ENCODE peak calls at places on chromosomes 6 and 20, in seven cellular contexts. One of them, this sample, is unnamed.

GRCh38 chr6:36283608-36284007 is 13.7 kb downstream of the PNPLA1 start:
- DNase-seq in psoas muscle: no peak
- DNase-seq in right cardiac atrium: no peak
- DNase-seq in AG04450: no peak
- DNase-seq in breast epithelium: no peak
- DNase-seq in heart right ventricle: no peak
- DNase-seq in CD8-positive, alpha-beta memory T cell: no peak
- DNase-seq in this sample: no peak

GRCh38 chr6:104771258-104771832 is 88.4 kb downstream of the HACE1 start:
- DNase-seq in breast epithelium: no peak
- DNase-seq in heart right ventricle: no peak
- DNase-seq in AG04450: no peak
- DNase-seq in CD8-positive, alpha-beta memory T cell: no peak
- DNase-seq in right cardiac atrium: no peak
- DNase-seq in psoas muscle: no peak
- DNase-seq in this sample: no peak

GRCh38 chr6:30556964-30557682 is at the start of gene PRR3:
- DNase-seq in heart right ventricle: peak; percentile 83
- DNase-seq in CD8-positive, alpha-beta memory T cell: peak; percentile 85
- DNase-seq in psoas muscle: peak; percentile 90
- DNase-seq in breast epithelium: peak; percentile 87
- DNase-seq in right cardiac atrium: peak; percentile 93
- DNase-seq in AG04450: peak; percentile 46
- DNase-seq in this sample: peak; percentile 94

GRCh38 chr20:58130574-58130973 is 97.9 kb downstream of the ANKRD60 start:
- DNase-seq in breast epithelium: no peak
- DNase-seq in CD8-positive, alpha-beta memory T cell: no peak
- DNase-seq in AG04450: no peak
- DNase-seq in psoas muscle: no peak
- DNase-seq in right cardiac atrium: no peak
- DNase-seq in heart right ventricle: no peak
- DNase-seq in this sample: peak; percentile 66

GRCh38 chr6:5746392-5747140 is 260.2 kb downstream of the NRN1 start:
- DNase-seq in heart right ventricle: no peak
- DNase-seq in CD8-positive, alpha-beta memory T cell: no peak
- DNase-seq in breast epithelium: no peak
- DNase-seq in psoas muscle: no peak
- DNase-seq in AG04450: no peak
- DNase-seq in right cardiac atrium: no peak
- DNase-seq in this sample: no peak

GRCh38 chr20:39605908-39606307 is 643.8 kb downstream of the DHX35 start:
- DNase-seq in heart right ventricle: no peak
- DNase-seq in CD8-positive, alpha-beta memory T cell: no peak
- DNase-seq in right cardiac atrium: no peak
- DNase-seq in psoas muscle: no peak
- DNase-seq in breast epithelium: no peak
- DNase-seq in AG04450: no peak
- DNase-seq in this sample: no peak

GRCh38 chr6:118100763-118101162 is 193.7 kb downstream of the SLC35F1 start:
- DNase-seq in breast epithelium: no peak
- DNase-seq in CD8-positive, alpha-beta memory T cell: no peak
- DNase-seq in right cardiac atrium: no peak
- DNase-seq in AG04450: no peak
- DNase-seq in heart right ventricle: no peak
- DNase-seq in psoas muscle: no peak
- DNase-seq in this sample: no peak

GRCh38 chr6:53828971-53829697 is 34.3 kb downstream of the LRRC1 start:
- DNase-seq in CD8-positive, alpha-beta memory T cell: no peak
- DNase-seq in breast epithelium: no peak
- DNase-seq in heart right ventricle: no peak
- DNase-seq in AG04450: no peak
- DNase-seq in psoas muscle: no peak
- DNase-seq in right cardiac atrium: no peak
- DNase-seq in this sample: no peak

GRCh38 chr20:29079769-29080690 is 2177.4 kb upstream of the DEFB115 start:
- DNase-seq in heart right ventricle: peak; percentile 51
- DNase-seq in CD8-positive, alpha-beta memory T cell: peak; percentile 47
- DNase-seq in right cardiac atrium: peak; percentile 51
- DNase-seq in psoas muscle: peak; percentile 58
- DNase-seq in breast epithelium: no peak
- DNase-seq in AG04450: no peak
- DNase-seq in this sample: peak; percentile 52

DNA sequence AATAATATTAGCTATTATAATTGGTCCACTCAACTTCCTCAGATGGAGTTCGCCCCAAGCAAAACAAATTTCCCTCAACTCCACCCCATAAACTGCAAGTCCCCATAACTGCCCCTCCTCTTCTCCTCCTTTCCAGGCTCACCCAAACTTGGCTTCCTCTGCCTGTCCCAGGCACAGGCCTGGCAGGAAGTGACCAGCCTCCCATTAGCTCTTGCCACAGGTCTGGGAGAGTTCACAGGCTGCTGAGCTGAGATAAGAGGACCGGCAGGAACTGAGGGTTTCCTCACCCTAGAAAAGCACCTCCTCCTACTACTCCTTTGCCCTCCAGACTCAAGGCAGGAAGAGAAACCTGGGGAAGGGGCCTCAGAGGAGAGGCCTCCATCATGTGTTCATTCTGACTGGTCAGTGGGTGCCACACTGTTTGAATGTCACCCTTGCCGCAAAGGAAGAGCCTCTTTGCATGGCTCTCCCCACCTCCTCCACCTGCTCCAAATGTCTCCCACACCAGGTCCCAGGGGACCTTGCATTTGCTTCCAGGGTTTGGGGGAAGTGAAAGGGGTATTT is 24.5 kb upstream of the SMIM29 start:
- DNase-seq in psoas muscle: peak; percentile 65
- DNase-seq in right cardiac atrium: peak; percentile 80
- DNase-seq in breast epithelium: no peak
- DNase-seq in CD8-positive, alpha-beta memory T cell: no peak
- DNase-seq in AG04450: no peak
- DNase-seq in heart right ventricle: peak; percentile 73
- DNase-seq in this sample: no peak
- H3K4me3 ChIP-seq in psoas muscle: no peak overlapping the region
- H3K4me3 ChIP-seq in right cardiac atrium: no peak overlapping the region
- H3K4me3 ChIP-seq in breast epithelium: no peak overlapping the region
- H3K4me3 ChIP-seq in CD8-positive, alpha-beta memory T cell: no peak overlapping the region
- H3K4me3 ChIP-seq in AG04450: no peak overlapping the region
- H3K4me3 ChIP-seq in heart right ventricle: no peak overlapping the region
- H3K4me3 ChIP-seq in this sample: no peak overlapping the region

GRCh38 chr6:32393660-32394420 is 13.1 kb downstream of the BTNL2 start:
- DNase-seq in AG04450: no peak
- DNase-seq in heart right ventricle: peak; percentile 59
- DNase-seq in CD8-positive, alpha-beta memory T cell: no peak
- DNase-seq in psoas muscle: no peak
- DNase-seq in breast epithelium: no peak
- DNase-seq in right cardiac atrium: peak; percentile 47
- DNase-seq in this sample: no peak
- H3K4me3 ChIP-seq in AG04450: no peak overlapping the region
- H3K4me3 ChIP-seq in heart right ventricle: no peak overlapping the region
- H3K4me3 ChIP-seq in CD8-positive, alpha-beta memory T cell: no peak overlapping the region
- H3K4me3 ChIP-seq in psoas muscle: no peak overlapping the region
- H3K4me3 ChIP-seq in breast epithelium: no peak overlapping the region
- H3K4me3 ChIP-seq in right cardiac atrium: no peak overlapping the region
- H3K4me3 ChIP-seq in this sample: no peak overlapping the region

GRCh38 chr20:51899674-51900073 is 97.4 kb upstream of the SALL4 start:
- DNase-seq in right cardiac atrium: no peak
- DNase-seq in AG04450: no peak
- DNase-seq in CD8-positive, alpha-beta memory T cell: no peak
- DNase-seq in heart right ventricle: no peak
- DNase-seq in breast epithelium: no peak
- DNase-seq in psoas muscle: no peak
- DNase-seq in this sample: no peak
- H3K4me3 ChIP-seq in right cardiac atrium: no peak overlapping the region
- H3K4me3 ChIP-seq in AG04450: no peak overlapping the region
- H3K4me3 ChIP-seq in CD8-positive, alpha-beta memory T cell: no peak overlapping the region
- H3K4me3 ChIP-seq in heart right ventricle: no peak overlapping the region
- H3K4me3 ChIP-seq in breast epithelium: no peak overlapping the region
- H3K4me3 ChIP-seq in psoas muscle: no peak overlapping the region
- H3K4me3 ChIP-seq in this sample: no peak overlapping the region

GRCh38 chr6:100459291-100459690 is 5.4 kb downstream of the SIM1 start:
- DNase-seq in heart right ventricle: no peak
- DNase-seq in breast epithelium: no peak
- DNase-seq in AG04450: no peak
- DNase-seq in psoas muscle: no peak
- DNase-seq in CD8-positive, alpha-beta memory T cell: no peak
- DNase-seq in right cardiac atrium: no peak
- DNase-seq in this sample: no peak

GRCh38 chr6:100461920-100462295 is 2.8 kb downstream of the SIM1 start:
- DNase-seq in breast epithelium: no peak
- DNase-seq in CD8-positive, alpha-beta memory T cell: no peak
- DNase-seq in AG04450: no peak
- DNase-seq in heart right ventricle: no peak
- DNase-seq in right cardiac atrium: no peak
- DNase-seq in psoas muscle: no peak
- DNase-seq in this sample: no peak

GRCh38 chr6:100461273-100461919 is 3.3 kb downstream of the SIM1 start:
- DNase-seq in breast epithelium: no peak
- DNase-seq in psoas muscle: peak; percentile 74
- DNase-seq in AG04450: no peak
- DNase-seq in heart right ventricle: no peak
- DNase-seq in right cardiac atrium: no peak
- DNase-seq in CD8-positive, alpha-beta memory T cell: no peak
- DNase-seq in this sample: no peak

GRCh38 chr6:100462396-100462795 is 2.3 kb downstream of the SIM1 start:
- DNase-seq in right cardiac atrium: no peak
- DNase-seq in psoas muscle: no peak
- DNase-seq in heart right ventricle: no peak
- DNase-seq in AG04450: no peak
- DNase-seq in breast epithelium: no peak
- DNase-seq in CD8-positive, alpha-beta memory T cell: no peak
- DNase-seq in this sample: no peak

DNA sequence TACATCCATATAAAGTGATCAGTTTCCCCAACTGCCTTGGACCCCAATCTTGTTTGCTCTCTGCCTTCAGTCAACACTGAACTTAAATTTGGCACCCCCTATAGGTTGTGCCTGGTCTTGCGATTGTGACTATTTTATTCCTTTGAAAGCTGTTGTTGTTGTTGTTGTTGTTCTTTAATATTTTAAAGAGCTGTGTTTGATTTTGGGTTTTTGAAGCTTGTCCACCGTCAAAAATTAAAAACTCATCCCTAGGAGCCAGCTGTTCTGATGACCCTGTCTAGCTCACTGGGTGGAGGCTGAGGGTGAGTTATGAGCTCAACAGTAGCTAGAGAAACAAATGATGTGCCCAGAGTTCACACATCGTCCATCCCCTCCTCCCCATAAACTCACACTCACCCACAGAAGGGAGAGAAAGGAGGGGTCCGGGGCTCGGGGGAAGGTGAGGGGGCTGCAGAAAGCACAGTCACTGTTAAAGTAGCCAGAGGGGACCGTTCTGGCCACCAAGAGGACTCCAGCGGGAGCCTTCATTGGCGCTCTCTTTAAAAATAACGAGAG is 4.0 kb downstream of the SIM1 start:
- DNase-seq in heart right ventricle: no peak
- DNase-seq in right cardiac atrium: no peak
- DNase-seq in CD8-positive, alpha-beta memory T cell: no peak
- DNase-seq in psoas muscle: no peak
- DNase-seq in breast epithelium: no peak
- DNase-seq in AG04450: no peak
- DNase-seq in this sample: no peak
- H3K4me3 ChIP-seq in heart right ventricle: no peak overlapping the region
- H3K4me3 ChIP-seq in right cardiac atrium: no peak overlapping the region
- H3K4me3 ChIP-seq in CD8-positive, alpha-beta memory T cell: no peak overlapping the region
- H3K4me3 ChIP-seq in psoas muscle: peak overlapping the region; percentile 84
- H3K4me3 ChIP-seq in breast epithelium: peak overlapping the region; percentile 24
- H3K4me3 ChIP-seq in AG04450: no peak overlapping the region
- H3K4me3 ChIP-seq in this sample: no peak overlapping the region

GRCh38 chr6:3844097-3844463 is 5.1 kb upstream of the FAM50B start:
- DNase-seq in right cardiac atrium: no peak
- DNase-seq in heart right ventricle: no peak
- DNase-seq in CD8-positive, alpha-beta memory T cell: no peak
- DNase-seq in AG04450: no peak
- DNase-seq in breast epithelium: no peak
- DNase-seq in psoas muscle: no peak
- DNase-seq in this sample: no peak
- H3K4me3 ChIP-seq in right cardiac atrium: no peak overlapping the region
- H3K4me3 ChIP-seq in heart right ventricle: no peak overlapping the region
- H3K4me3 ChIP-seq in CD8-positive, alpha-beta memory T cell: no peak overlapping the region
- H3K4me3 ChIP-seq in AG04450: no peak overlapping the region
- H3K4me3 ChIP-seq in breast epithelium: no peak overlapping the region
- H3K4me3 ChIP-seq in psoas muscle: no peak overlapping the region
- H3K4me3 ChIP-seq in this sample: no peak overlapping the region

DNA sequence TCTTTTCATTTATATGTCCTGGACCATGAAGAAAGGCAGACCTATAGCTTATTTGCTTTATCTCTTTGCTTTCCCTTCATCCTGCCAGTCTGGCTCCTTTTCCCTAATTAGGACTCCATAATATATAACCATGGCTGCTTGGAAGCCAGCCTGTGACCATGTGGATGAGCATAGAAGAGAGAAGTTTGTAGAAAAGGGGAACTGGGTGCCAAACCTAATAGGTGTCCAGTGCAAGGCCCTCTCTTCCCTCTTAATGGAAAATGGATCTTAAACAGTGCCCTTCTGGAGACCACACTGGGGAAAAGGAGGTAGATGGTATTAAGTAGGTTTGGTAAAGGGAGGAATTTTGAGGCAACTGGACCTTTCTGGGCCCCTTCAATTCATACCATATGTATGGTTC is 16.7 kb upstream of the OSTM1 start:
- DNase-seq in right cardiac atrium: no peak
- DNase-seq in heart right ventricle: no peak
- DNase-seq in breast epithelium: no peak
- DNase-seq in AG04450: no peak
- DNase-seq in CD8-positive, alpha-beta memory T cell: no peak
- DNase-seq in psoas muscle: no peak
- DNase-seq in this sample: no peak
- H3K4me3 ChIP-seq in right cardiac atrium: no peak overlapping the region
- H3K4me3 ChIP-seq in heart right ventricle: no peak overlapping the region
- H3K4me3 ChIP-seq in breast epithelium: no peak overlapping the region
- H3K4me3 ChIP-seq in AG04450: no peak overlapping the region
- H3K4me3 ChIP-seq in CD8-positive, alpha-beta memory T cell: no peak overlapping the region
- H3K4me3 ChIP-seq in psoas muscle: no peak overlapping the region
- H3K4me3 ChIP-seq in this sample: no peak overlapping the region

DNA sequence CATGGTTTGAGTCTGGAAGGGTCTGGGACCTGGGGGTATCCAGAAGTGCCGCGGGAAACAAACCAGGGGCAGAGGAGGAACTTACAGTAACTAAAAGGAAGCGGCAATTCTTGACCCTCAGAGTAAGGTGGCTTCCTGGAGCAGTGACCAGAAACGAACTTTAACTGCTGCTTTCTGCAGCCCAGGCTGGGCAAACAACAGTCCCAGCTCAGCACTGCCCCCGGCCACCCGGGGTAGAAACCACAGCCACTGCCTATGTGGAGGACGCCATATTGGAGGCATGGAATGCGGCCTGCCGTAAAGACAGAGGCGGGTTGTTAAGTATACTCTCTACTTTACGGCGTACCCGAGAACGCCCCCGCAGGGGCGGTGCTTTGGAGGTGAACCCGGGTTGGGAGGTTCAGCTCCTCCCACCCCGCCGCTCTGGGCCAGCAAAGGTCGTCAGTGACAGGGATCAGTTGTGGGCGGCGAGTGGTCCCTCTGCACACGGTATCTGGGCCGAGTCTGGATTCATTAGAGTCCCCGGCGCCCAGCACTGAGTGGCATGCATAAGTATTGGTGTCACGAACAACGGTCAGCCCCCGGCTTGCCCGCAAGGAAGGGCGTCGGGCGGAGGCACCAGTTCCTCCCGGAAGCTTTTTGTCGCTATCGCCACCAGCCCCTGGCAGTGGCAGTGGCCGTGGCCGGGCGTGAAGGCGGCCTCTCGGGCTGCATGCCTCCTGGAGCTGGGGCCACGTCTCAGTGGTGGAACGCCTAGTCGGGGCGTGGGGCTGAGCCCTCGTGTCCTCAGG is at the start of gene PDSS2:
- DNase-seq in CD8-positive, alpha-beta memory T cell: peak; percentile 98
- DNase-seq in right cardiac atrium: peak; percentile 100
- DNase-seq in psoas muscle: peak; percentile 99
- DNase-seq in AG04450: peak; percentile 87
- DNase-seq in breast epithelium: peak; percentile 97
- DNase-seq in heart right ventricle: peak; percentile 99
- DNase-seq in this sample: peak; percentile 99
- H3K4me3 ChIP-seq in CD8-positive, alpha-beta memory T cell: peak within 1 kb of the TSS; percentile 82
- H3K4me3 ChIP-seq in right cardiac atrium: peak within 1 kb of the TSS; percentile 65
- H3K4me3 ChIP-seq in psoas muscle: peak within 1 kb of the TSS; percentile 90
- H3K4me3 ChIP-seq in AG04450: peak within 1 kb of the TSS; percentile 93
- H3K4me3 ChIP-seq in breast epithelium: peak within 1 kb of the TSS; percentile 80
- H3K4me3 ChIP-seq in heart right ventricle: peak within 1 kb of the TSS; percentile 56
- H3K4me3 ChIP-seq in this sample: peak within 1 kb of the TSS; percentile 83

This sample was measured in lower leg skin.